ENCODE peak calls at places on chromosomes 13 and 19, in six cellular contexts. M is CD8-positive, alpha-beta memory T cell; J is left ventricle myocardium inferior; Q is body of pancreas; W is HAP-1; U is neuronal stem cell. X is an unnamed sample.

GRCh38 chr19:18049390-18049789 is 37.3 kb downstream of the IL12RB1 start:
- DNase-seq in M (no peak), J (peak; percentile 96), Q (peak; percentile 87), W (no peak), U (no peak), X (peak; percentile 73)

GRCh38 chr19:19538077-19538764 is at the start of gene CILP2:
- DNase-seq in M (peak; percentile 23), J (peak; percentile 49), Q (peak; percentile 35), W (peak; percentile 39), U (peak; percentile 50), X (no peak)

GRCh38 chr19:15457701-15458484 is 6.5 kb downstream of the RASAL3 start:
- DNase-seq in M (no peak), J (no peak), Q (no peak), W (no peak), U (no peak), X (no peak)

GRCh38 chr13:48508001-48508400 is 24.9 kb downstream of the RCBTB2 start:
- DNase-seq in M (no peak), J (no peak), Q (no peak), W (no peak), U (no peak), X (no peak)

GRCh38 chr19:38949580-38950367 is 19.0 kb downstream of the MRPS12 start:
- DNase-seq in M (peak; percentile 68), J (peak; percentile 87), Q (peak; percentile 90), W (peak; percentile 99), U (peak; percentile 80), X (peak; percentile 82)

GRCh38 chr19:18253716-18254115 is 20.5 kb downstream of the IQCN start:
- DNase-seq in M (no peak), J (no peak), Q (no peak), W (no peak), U (no peak), X (no peak)

GRCh38 chr13:97757807-97758206 is 195.7 kb upstream of the IPO5 start:
- DNase-seq in M (no peak), J (peak; percentile 32), Q (peak; percentile 27), W (no peak), U (no peak), X (no peak)

GRCh38 chr19:57056972-57057371 is 62.8 kb upstream of the USP29 start:
- DNase-seq in M (no peak), J (peak; percentile 77), Q (no peak), W (no peak), U (no peak), X (peak; percentile 75)

GRCh38 chr19:7506385-7507328 is 9.2 kb upstream of the ZNF358 start:
- DNase-seq in M (peak; percentile 12), J (peak; percentile 74), Q (peak; percentile 89), W (peak; percentile 100), U (peak; percentile 77), X (no peak)

GRCh38 chr13:112685856-112686255 is 4.0 kb upstream of the ATP11A start:
- DNase-seq in M (no peak), J (no peak), Q (peak; percentile 40), W (no peak), U (no peak), X (no peak)

GRCh38 chr13:74132152-74132767 is 1.9 kb downstream of the KLF12 start:
- DNase-seq in M (no peak), J (no peak), Q (no peak), W (peak; percentile 20), U (no peak), X (no peak)

GRCh38 chr19:42606660-42607351 is 12.1 kb upstream of the CEACAM8 start:
- DNase-seq in M (peak; percentile 21), J (peak; percentile 23), Q (peak; percentile 96), W (peak; percentile 81), U (peak; percentile 9), X (no peak)

GRCh38 chr19:12880551-12881171 is 588 bp downstream of the DNASE2 start:
- DNase-seq in M (no peak), J (no peak), Q (peak; percentile 48), W (peak; percentile 59), U (no peak), X (peak; percentile 30)

GRCh38 chr19:35347930-35348298 is 212 bp downstream of the FFAR1 start:
- DNase-seq in M (no peak), J (no peak), Q (no peak), W (no peak), U (no peak), X (no peak)

GRCh38 chr19:32662186-32662585 is 12.8 kb downstream of the ANKRD27 start:
- DNase-seq in M (no peak), J (no peak), Q (no peak), W (no peak), U (no peak), X (no peak)

GRCh38 chr13:29754486-29754806 is 96.0 kb downstream of the UBL3 start:
- DNase-seq in M (no peak), J (no peak), Q (no peak), W (peak; percentile 66), U (peak; percentile 11), X (no peak)

GRCh38 chr19:13839938-13840750 is 36.8 kb upstream of the NANOS3 start:
- DNase-seq in M (peak; percentile 52), J (peak; percentile 65), Q (no peak), W (no peak), U (no peak), X (no peak)

GRCh38 chr19:48806518-48806817 is 4.4 kb downstream of the BCAT2 start:
- DNase-seq in M (no peak), J (no peak), Q (no peak), W (no peak), U (no peak), X (peak; percentile 51)

GRCh38 chr13:27359203-27359821 is 65.1 kb upstream of the GTF3A start:
- DNase-seq in M (peak; percentile 22), J (peak; percentile 53), Q (peak; percentile 74), W (peak; percentile 80), U (peak; percentile 49), X (peak; percentile 67)

GRCh38 chr19:8334458-8335342 is 8.4 kb downstream of the KANK3 start:
- DNase-seq in M (no peak), J (peak; percentile 41), Q (peak; percentile 49), W (peak; percentile 70), U (peak; percentile 73), X (no peak)

GRCh38 chr13:51311271-51311670 is 28.2 kb upstream of the SERPINE3 start:
- DNase-seq in M (no peak), J (no peak), Q (no peak), W (peak; percentile 31), U (no peak), X (no peak)

GRCh38 chr13:73321039-73321438 is 262.2 kb downstream of the KLF5 start:
- DNase-seq in M (no peak), J (no peak), Q (no peak), W (no peak), U (no peak), X (no peak)

GRCh38 chr19:35736913-35737886 is 5.1 kb downstream of the IGFLR1 start:
- DNase-seq in M (no peak), J (no peak), Q (no peak), W (no peak), U (no peak), X (no peak)

GRCh38 chr19:42121666-42122069 is 10.6 kb downstream of the POU2F2 start:
- DNase-seq in M (peak; percentile 53), J (peak; percentile 53), Q (no peak), W (no peak), U (no peak), X (peak; percentile 20)

GRCh38 chr19:39083599-39083982 is 577 bp upstream of the ACP7 start:
- DNase-seq in M (no peak), J (no peak), Q (no peak), W (no peak), U (no peak), X (no peak)

GRCh38 chr13:97921146-97921776 is 32.2 kb upstream of the IPO5 start:
- DNase-seq in M (no peak), J (no peak), Q (no peak), W (no peak), U (no peak), X (no peak)

GRCh38 chr19:29271341-29271740 is 58.4 kb upstream of the UQCRFS1 start:
- DNase-seq in M (no peak), J (no peak), Q (no peak), W (no peak), U (no peak), X (no peak)

GRCh38 chr19:56291857-56292256 is 19.3 kb downstream of the EDDM13 start:
- DNase-seq in M (no peak), J (no peak), Q (no peak), W (no peak), U (no peak), X (no peak)

GRCh38 chr13:106078191-106078590 is 457.3 kb downstream of the EFNB2 start:
- DNase-seq in M (no peak), J (no peak), Q (no peak), W (no peak), U (no peak), X (no peak)

GRCh38 chr19:10116866-10117616 is 2.7 kb downstream of the EIF3G start:
- DNase-seq in M (no peak), J (no peak), Q (no peak), W (no peak), U (no peak), X (no peak)
- H3K36me3 ChIP-seq in M (peaks cover 28% of the 10 kb centered on the region), J (peaks cover 41% of the 10 kb centered on the region), Q (peaks cover 13% of the 10 kb centered on the region), W (peaks cover 48% of the 10 kb centered on the region), U (peaks cover 40% of the 10 kb centered on the region), X (no peaks in the 10 kb centered on the region)

DNA sequence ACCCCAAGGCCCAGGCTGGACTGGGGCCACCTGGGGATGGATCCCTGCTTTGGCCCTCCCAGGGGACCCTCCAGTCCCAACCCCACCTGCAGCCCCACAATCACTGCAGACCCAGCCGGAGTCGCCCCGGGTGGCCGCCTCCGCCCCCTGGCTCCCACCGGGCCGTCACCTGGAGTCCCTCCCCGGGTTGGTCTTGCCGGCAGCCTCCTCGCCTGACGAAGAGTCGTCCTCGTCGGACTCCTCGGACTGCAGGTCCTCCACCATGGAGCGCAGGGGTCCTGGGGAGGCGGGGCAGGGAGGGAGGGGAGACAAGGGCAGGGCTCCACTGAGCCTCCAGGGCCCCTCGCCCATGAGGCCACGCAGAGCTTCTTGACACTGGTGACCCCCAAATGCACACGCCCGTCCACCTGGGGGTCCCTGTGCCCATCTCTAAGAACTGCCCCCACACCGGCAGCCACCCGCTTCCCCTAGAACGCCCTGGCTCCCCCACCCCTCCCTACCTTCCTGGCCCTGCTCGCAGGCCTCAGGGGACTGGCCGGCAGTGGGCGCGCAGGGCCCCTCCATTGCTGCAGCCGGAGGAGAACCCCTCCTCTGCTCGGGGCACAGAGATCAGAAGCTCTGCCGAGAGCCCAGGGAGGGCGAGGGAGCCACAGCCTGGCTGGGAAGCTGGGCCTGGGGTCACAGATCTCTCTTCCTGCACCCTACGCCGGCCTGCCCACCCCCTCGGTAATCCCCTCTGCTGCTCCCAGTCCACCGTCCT is 63.4 kb downstream of the MLLT1 start:
- DNase-seq in M (no peak), J (no peak), Q (no peak), W (no peak), U (no peak), X (peak; percentile 28)
- H3K36me3 ChIP-seq in M (no peaks in the 10 kb centered on the region), J (peaks cover 48% of the 10 kb centered on the region), Q (no peaks in the 10 kb centered on the region), W (peaks cover 15% of the 10 kb centered on the region), U (peaks cover 13% of the 10 kb centered on the region), X (no peaks in the 10 kb centered on the region)

DNA sequence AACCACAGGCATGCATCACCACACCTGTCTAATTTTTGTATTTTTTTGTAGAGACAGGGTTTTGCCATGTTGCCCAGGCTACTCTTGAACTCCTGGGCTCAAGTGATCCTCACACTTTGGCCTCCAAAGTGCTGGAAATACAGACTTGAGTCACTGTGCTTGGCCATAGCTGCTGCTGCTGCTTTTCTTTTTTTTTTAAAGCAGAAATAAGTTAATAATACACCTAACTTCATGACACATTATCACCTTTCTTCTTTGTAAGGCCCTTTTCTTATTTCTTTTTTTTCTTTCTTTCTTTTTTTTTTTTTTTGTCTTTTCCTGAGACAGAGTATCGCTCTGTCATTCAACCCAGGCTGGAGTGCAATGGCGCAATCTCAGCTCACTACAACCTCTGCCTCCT is 8.6 kb downstream of the SHKBP1 start:
- DNase-seq in M (no peak), J (no peak), Q (no peak), W (no peak), U (no peak), X (no peak)
- H3K36me3 ChIP-seq in M (peaks cover 31% of the 10 kb centered on the region), J (peaks cover 68% of the 10 kb centered on the region), Q (peaks cover 4% of the 10 kb centered on the region), W (peaks cover 35% of the 10 kb centered on the region), U (peaks cover 12% of the 10 kb centered on the region), X (no peaks in the 10 kb centered on the region)

GRCh38 chr13:39016087-39016486 is 21.8 kb downstream of the PROSER1 start:
- DNase-seq in M (no peak), J (no peak), Q (no peak), W (no peak), U (no peak), X (no peak)
- H3K36me3 ChIP-seq in M (peaks cover 28% of the 10 kb centered on the region), J (peaks cover 79% of the 10 kb centered on the region), Q (peaks cover 9% of the 10 kb centered on the region), W (peaks cover 61% of the 10 kb centered on the region), U (peaks cover 32% of the 10 kb centered on the region), X (no peaks in the 10 kb centered on the region)